ENCODE peak calls at places on chromosomes 1 and 21, in ten cellular contexts. Q is fibroblast of lung, M is H1, K is neural progenitor cell, O is AG09309, S is body of pancreas, F is thoracic aorta, A is tibial artery, V is right atrium auricular region, D is mammary epithelial cell. Z is an unnamed sample.

GRCh38 chr1:115246526-115246925 is 91.5 kb downstream of the NGF start:
- DNase-seq in K (no peak), Q (no peak), O (no peak), M (no peak), S (no peak), A (no peak), D (no peak), F (no peak), V (no peak), Z (no peak)

GRCh38 chr1:41790351-41790750 is 128.4 kb downstream of the HIVEP3 start:
- DNase-seq in D (no peak), F (no peak), Q (no peak), K (no peak), O (no peak), A (no peak), S (no peak), M (no peak), V (no peak), Z (no peak)

GRCh38 chr1:28552482-28553228 is at the start of gene TRNAU1AP:
- DNase-seq in F (peak), Q (peak), M (peak), S (peak), K (peak), V (peak), O (peak), A (peak), D (peak), Z (peak)

GRCh38 chr1:180969429-180969828 is 53.2 kb downstream of the STX6 start:
- DNase-seq in K (no peak), M (no peak), F (no peak), S (no peak), V (no peak), Q (no peak), A (no peak), D (no peak), O (no peak), Z (no peak)

GRCh38 chr1:18104546-18105100 is 3.0 kb upstream of the IGSF21 start:
- DNase-seq in M (no peak), F (no peak), S (no peak), A (no peak), D (no peak), K (peak), V (no peak), Q (no peak), O (no peak), Z (no peak)

GRCh38 chr1:183633676-183634343 is 1.8 kb downstream of the ARPC5 start:
- DNase-seq in F (no peak), O (peak), S (no peak), A (no peak), Q (peak), D (peak), V (no peak), K (peak), M (no peak), Z (peak)

GRCh38 chr1:164914208-164914607 is 355.2 kb downstream of the PBX1 start:
- DNase-seq in F (no peak), D (peak), K (no peak), M (no peak), V (no peak), O (peak), S (no peak), A (no peak), Q (peak), Z (peak)

GRCh38 chr1:31556481-31557006 is 19.8 kb upstream of the TINAGL1 start:
- DNase-seq in K (no peak), M (no peak), D (no peak), V (no peak), S (no peak), Q (no peak), F (no peak), A (no peak), O (no peak), Z (no peak)

GRCh38 chr1:155168456-155169210 is 4.5 kb downstream of the KRTCAP2 start:
- DNase-seq in Q (no peak), S (no peak), F (no peak), V (no peak), M (no peak), D (no peak), O (no peak), A (no peak), K (no peak), Z (no peak)

GRCh38 chr1:30694248-30695175 is 28.9 kb downstream of the MATN1 start:
- DNase-seq in O (no peak), Q (no peak), V (no peak), F (no peak), S (no peak), D (no peak), K (no peak), M (no peak), A (no peak), Z (no peak)

GRCh38 chr21:29148535-29148934 is 18.1 kb downstream of the MAP3K7CL start:
- DNase-seq in O (peak), M (no peak), A (no peak), V (no peak), K (no peak), D (peak), Q (peak), F (no peak), S (no peak), Z (no peak)

GRCh38 chr1:29939086-29939485 is 702.8 kb downstream of the PTPRU start:
- DNase-seq in S (no peak), A (no peak), Q (no peak), F (no peak), M (no peak), V (no peak), D (peak), O (no peak), K (no peak), Z (no peak)

GRCh38 chr21:41500931-41501381 is 7.0 kb downstream of the TMPRSS2 start:
- DNase-seq in F (no peak), K (no peak), Q (no peak), O (no peak), V (no peak), A (no peak), M (no peak), D (no peak), S (peak), Z (no peak)

GRCh38 chr1:19163261-19163660 is 46.8 kb downstream of the UBR4 start:
- DNase-seq in A (peak), S (no peak), V (no peak), F (no peak), D (no peak), M (no peak), Q (peak), K (no peak), O (peak), Z (peak)

GRCh38 chr1:216310776-216311175 is 112.5 kb downstream of the USH2A start:
- DNase-seq in K (peak), Q (peak), S (no peak), A (no peak), O (no peak), V (no peak), M (peak), D (peak), F (no peak), Z (peak)

GRCh38 chr1:178143730-178144343 is 49.9 kb downstream of the RASAL2 start:
- DNase-seq in V (no peak), O (no peak), S (no peak), K (no peak), F (no peak), M (no peak), Q (peak), D (peak), A (no peak), Z (no peak)

GRCh38 chr21:29789393-29789792 is 150.4 kb downstream of the GRIK1 start:
- DNase-seq in S (no peak), A (no peak), K (no peak), D (no peak), O (no peak), M (no peak), Q (no peak), V (no peak), F (no peak), Z (no peak)

GRCh38 chr1:207455183-207455754 is 1.1 kb downstream of the CR2 start:
- DNase-seq in F (no peak), A (no peak), S (no peak), K (no peak), Q (no peak), V (no peak), D (no peak), M (no peak), O (no peak), Z (no peak)

GRCh38 chr21:18170829-18171228 is 73.8 kb upstream of the CHODL start:
- DNase-seq in D (no peak), F (no peak), K (no peak), Q (no peak), V (no peak), A (no peak), O (no peak), S (no peak), M (no peak), Z (no peak)

GRCh38 chr1:204927673-204928641 is 57.3 kb downstream of the NFASC start:
- DNase-seq in K (no peak), V (peak), O (no peak), S (no peak), F (no peak), D (no peak), A (no peak), M (no peak), Q (no peak), Z (no peak)

GRCh38 chr1:107526524-107527198 is 385.8 kb downstream of the NTNG1 start:
- DNase-seq in S (no peak), Q (no peak), M (no peak), F (no peak), K (no peak), A (no peak), O (no peak), V (no peak), D (no peak), Z (no peak)

GRCh38 chr1:54583868-54584267 is 35.8 kb downstream of the ACOT11 start:
- DNase-seq in F (no peak), A (no peak), Q (no peak), K (no peak), D (no peak), S (no peak), V (no peak), M (no peak), O (no peak), Z (no peak)

GRCh38 chr1:208201241-208201640 is 42.9 kb downstream of the PLXNA2 start:
- DNase-seq in M (no peak), S (peak), V (peak), K (no peak), F (peak), A (peak), O (peak), D (peak), Q (peak), Z (peak)

GRCh38 chr1:81509619-81510018 is 291.1 kb upstream of the ADGRL2 start:
- DNase-seq in S (no peak), O (no peak), F (no peak), Q (peak), V (no peak), D (peak), M (peak), A (no peak), K (peak), Z (no peak)

GRCh38 chr21:25176637-25177412 is 430.5 kb downstream of the MRPL39 start:
- DNase-seq in A (no peak), O (no peak), F (no peak), V (no peak), K (no peak), M (no peak), D (no peak), Q (peak), S (no peak), Z (no peak)

GRCh38 chr1:44950892-44951291 is 35.5 kb downstream of the EIF2B3 start:
- DNase-seq in M (no peak), D (no peak), A (no peak), F (no peak), Q (no peak), V (no peak), K (no peak), S (no peak), O (no peak), Z (no peak)

GRCh38 chr1:21337931-21338567 is 47.8 kb upstream of the ECE1 start:
- DNase-seq in F (peak), O (peak), V (peak), M (no peak), A (peak), S (peak), Q (peak), D (no peak), K (no peak), Z (peak)

GRCh38 chr1:44270666-44271628 is 57.7 kb downstream of the DMAP1 start:
- DNase-seq in F (no peak), K (no peak), O (no peak), Q (no peak), V (no peak), A (no peak), S (no peak), M (no peak), D (no peak), Z (no peak)

GRCh38 chr1:83905315-83905907 is 93.5 kb downstream of the TTLL7 start:
- DNase-seq in M (no peak), O (no peak), S (no peak), V (no peak), Q (peak), D (no peak), F (no peak), K (peak), A (no peak), Z (peak)

DNA sequence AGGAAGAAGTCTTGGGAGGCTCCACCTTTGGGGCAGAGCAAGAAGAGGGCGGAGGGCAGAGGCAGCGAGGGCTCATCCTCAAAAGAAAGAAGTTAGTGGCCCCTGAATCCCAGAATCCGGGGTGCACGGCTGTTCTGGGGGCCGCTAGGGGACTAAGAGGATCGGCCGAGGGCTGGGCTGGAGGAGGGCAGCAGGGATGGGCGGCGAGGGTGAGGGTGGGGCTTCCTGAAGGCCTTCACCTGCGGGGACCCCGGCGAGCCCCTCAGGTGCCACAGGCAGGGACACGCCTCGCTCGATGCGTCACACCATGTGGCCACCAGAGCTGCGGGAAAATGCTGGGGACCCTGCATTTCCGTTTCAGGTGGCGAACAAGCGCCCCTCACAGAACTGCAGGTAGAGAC is 23.9 kb downstream of the COL6A1 start:
- DNase-seq in Q (no peak), F (no peak), V (peak), S (no peak), K (no peak), A (no peak), M (no peak), D (no peak), O (no peak), Z (no peak)
- TF ChIP-seq CTCF in Q (no peak), F (no peak), V (no peak), S (no peak), K (no peak), A (no peak), M (no peak), D (no peak), O (no peak), Z (no peak)

GRCh38 chr1:212138441-212138840 is 102.9 kb downstream of the DTL start:
- DNase-seq in A (no peak), S (peak), Q (no peak), D (no peak), O (no peak), V (no peak), M (no peak), K (no peak), F (no peak), Z (no peak)

GRCh38 chr1:212142883-212143530 is 107.5 kb downstream of the DTL start:
- DNase-seq in O (no peak), S (no peak), F (no peak), M (no peak), D (no peak), K (no peak), Q (no peak), V (no peak), A (no peak), Z (no peak)

GRCh38 chr1:212139526-212140137 is 104.1 kb downstream of the DTL start:
- DNase-seq in M (no peak), D (no peak), O (no peak), F (no peak), A (no peak), K (no peak), Q (no peak), S (peak), V (no peak), Z (no peak)

GRCh38 chr1:212137854-212138253 is 102.3 kb downstream of the DTL start:
- DNase-seq in A (no peak), V (no peak), S (no peak), D (no peak), M (no peak), Q (no peak), F (no peak), O (no peak), K (no peak), Z (no peak)

DNA sequence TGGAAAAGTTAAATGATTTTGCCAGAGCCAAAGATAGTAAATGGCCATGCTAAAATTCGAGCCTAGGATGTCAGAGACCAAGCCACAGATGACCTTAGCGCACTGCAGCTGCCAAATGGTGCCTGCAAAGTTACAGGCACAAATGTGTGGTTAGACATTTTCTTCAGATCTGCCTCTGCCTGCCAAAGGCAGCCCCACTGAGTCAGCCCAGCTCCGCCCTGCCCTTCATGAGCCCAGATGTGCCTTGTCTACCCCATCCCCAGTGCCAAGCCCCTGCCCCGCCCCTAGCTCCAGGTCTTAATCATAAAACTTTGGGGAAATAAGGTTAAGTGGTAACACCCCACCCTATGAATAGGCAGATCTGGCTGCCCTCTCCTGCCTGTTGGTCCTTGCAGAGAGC is 105.9 kb downstream of the DTL start:
- DNase-seq in S (no peak), K (no peak), O (no peak), M (no peak), A (no peak), V (no peak), D (peak), Q (peak), F (no peak), Z (no peak)
- H3K4me3 ChIP-seq in S (no peak), K (no peak), O (no peak), M (no peak), A (no peak), V (no peak), D (no peak), Q (no peak), F (no peak), Z (no peak)

DNA sequence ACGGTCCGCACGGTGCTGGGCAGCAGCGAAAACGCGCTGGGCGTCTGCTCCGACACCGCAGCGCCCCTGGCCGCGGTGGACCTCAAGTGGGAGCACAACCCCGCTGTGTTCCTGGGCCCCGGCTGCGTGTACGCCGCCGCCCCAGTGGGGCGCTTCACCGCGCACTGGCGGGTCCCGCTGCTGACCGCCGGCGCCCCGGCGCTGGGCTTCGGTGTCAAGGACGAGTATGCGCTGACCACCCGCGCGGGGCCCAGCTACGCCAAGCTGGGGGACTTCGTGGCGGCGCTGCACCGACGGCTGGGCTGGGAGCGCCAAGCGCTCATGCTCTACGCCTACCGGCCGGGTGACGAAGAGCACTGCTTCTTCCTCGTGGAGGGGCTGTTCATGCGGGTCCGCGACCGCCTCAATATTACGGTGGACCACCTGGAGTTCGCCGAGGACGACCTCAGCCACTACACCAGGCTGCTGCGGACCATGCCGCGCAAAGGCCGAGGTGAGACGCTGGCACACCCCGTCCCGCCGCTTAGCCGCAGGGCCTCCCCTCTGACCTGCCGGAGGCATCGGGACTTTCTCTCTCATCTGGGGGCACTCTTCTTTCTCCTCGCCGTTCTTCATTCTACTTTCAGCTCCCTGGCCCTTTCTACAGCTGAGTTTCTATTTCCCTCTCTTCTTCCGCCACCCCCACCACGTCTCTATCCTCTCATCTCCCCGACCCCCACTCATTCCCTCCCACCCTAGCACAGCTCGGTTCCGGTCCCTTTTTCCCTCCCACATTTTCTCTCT is 1.0 kb downstream of the NPR1 start:
- DNase-seq in A (no peak), V (no peak), Q (no peak), F (no peak), M (no peak), K (peak), D (no peak), S (peak), O (no peak), Z (peak)
- TF ChIP-seq CTCF in A (peak), V (peak), Q (no peak), F (no peak), M (peak), K (peak), D (no peak), S (no peak), O (no peak), Z (peak)

DNA sequence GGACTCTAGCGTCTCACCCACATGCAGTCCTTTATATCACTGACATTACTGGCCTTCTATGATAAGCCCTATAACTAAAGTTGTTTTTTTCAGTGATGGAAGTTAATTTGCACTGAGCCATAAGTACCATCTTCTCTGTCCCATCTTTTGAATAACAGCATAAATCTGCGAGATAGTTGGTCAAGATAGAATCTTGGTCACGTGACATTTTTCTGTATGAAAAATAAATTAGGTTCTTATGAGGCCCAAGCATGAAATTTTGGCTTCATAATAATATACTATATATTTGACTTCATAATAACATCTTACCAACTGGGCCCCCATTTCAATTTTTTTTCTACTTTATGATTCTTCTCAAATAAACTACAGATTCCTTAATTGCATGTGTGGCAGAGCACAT is 285.5 kb downstream of the KCNH1 start:
- DNase-seq in O (no peak), V (no peak), D (no peak), Q (no peak), S (no peak), M (no peak), K (no peak), F (no peak), A (no peak), Z (no peak)
- H3K4me3 ChIP-seq in O (no peak), V (no peak), D (no peak), Q (no peak), S (no peak), M (no peak), K (no peak), F (no peak), A (no peak), Z (no peak)

GRCh38 chr1:36211841-36212240 is 12.4 kb upstream of the THRAP3 start:
- DNase-seq in M (no peak), A (no peak), Q (no peak), D (no peak), F (no peak), V (no peak), O (no peak), K (no peak), S (no peak), Z (no peak)

GRCh38 chr1:36212782-36213181 is 11.5 kb upstream of the THRAP3 start:
- DNase-seq in S (no peak), K (no peak), D (no peak), V (no peak), A (no peak), F (no peak), M (no peak), Q (no peak), O (no peak), Z (no peak)

GRCh38 chr1:36222481-36223372 is 1.5 kb upstream of the THRAP3 start:
- DNase-seq in S (no peak), D (no peak), O (no peak), K (no peak), V (no peak), M (no peak), Q (no peak), F (no peak), A (no peak), Z (no peak)

GRCh38 chr1:36223373-36223995 is 759 bp upstream of the THRAP3 start:
- DNase-seq in Q (peak), K (peak), M (no peak), O (peak), S (no peak), D (peak), A (no peak), V (no peak), F (no peak), Z (peak)

GRCh38 chr1:36217667-36218066 is 6.6 kb upstream of the THRAP3 start:
- DNase-seq in O (no peak), A (no peak), M (no peak), F (no peak), S (peak), Q (peak), V (no peak), K (no peak), D (peak), Z (peak)
- TF ChIP-seq CTCF in O (peak), A (no peak), M (peak), F (no peak), S (no peak), Q (peak), V (peak), K (peak), D (peak), Z (peak)

GRCh38 chr1:87683557-87683956 is 354.9 kb downstream of the LMO4 start:
- DNase-seq in Q (no peak), V (no peak), K (no peak), O (no peak), M (no peak), D (no peak), F (no peak), A (no peak), S (no peak), Z (no peak)
- H3K4me3 ChIP-seq in Q (peak), V (peak), K (no peak), O (no peak), M (no peak), D (no peak), F (peak), A (peak), S (no peak), Z (no peak)